ENCODE peak calls at places on chromosomes 12 and 14, in four cellular contexts. P, D, R and N are unnamed samples.
A peak's percentile ranks its signal among the peaks of the same experiment; 100 is the strongest.

GRCh38 chr14:104651876-104652260 is 37.5 kb upstream of the INF2 start:
- DNase-seq in P (no peak), D (no peak), R (no peak), N (no peak)

GRCh38 chr12:64699504-64700115 is 59.6 kb downstream of the GNS start:
- DNase-seq in P (no peak), D (no peak), R (no peak), N (no peak)

GRCh38 chr12:111827916-111828315 is 14.1 kb upstream of the MAPKAPK5 start:
- DNase-seq in P (no peak), D (no peak), R (no peak), N (no peak)

GRCh38 chr14:98018626-98019025 is 1221.4 kb downstream of the VRK1 start:
- DNase-seq in P (no peak), D (peak; percentile 33), R (no peak), N (no peak)

GRCh38 chr12:11576104-11576503 is 73.4 kb upstream of the ETV6 start:
- DNase-seq in P (no peak), D (no peak), R (no peak), N (no peak)

GRCh38 chr14:47917344-47917954 is 242.0 kb upstream of the MDGA2 start:
- DNase-seq in P (no peak), D (no peak), R (no peak), N (no peak)

GRCh38 chr12:120588948-120589930 is 8.0 kb upstream of the POP5 start:
- DNase-seq in P (peak; percentile 21), D (no peak), R (no peak), N (no peak)

GRCh38 chr12:111636209-111636928 is 37.3 kb upstream of the ATXN2 start:
- DNase-seq in P (peak; percentile 23), D (no peak), R (peak; percentile 13), N (peak; percentile 81)

GRCh38 chr12:102675672-102676071 is 195.3 kb upstream of the IGF1 start:
- DNase-seq in P (no peak), D (no peak), R (no peak), N (no peak)

GRCh38 chr12:87196329-87196728 is 832.9 kb downstream of the C12orf50 start:
- DNase-seq in P (no peak), D (no peak), R (no peak), N (no peak)

GRCh38 chr12:119241049-119241448 is 62.3 kb downstream of the HSPB8 start:
- DNase-seq in P (no peak), D (no peak), R (no peak), N (no peak)

GRCh38 chr14:23411563-23412525 is 3.8 kb upstream of the MYH6 start:
- DNase-seq in P (no peak), D (no peak), R (no peak), N (no peak)

GRCh38 chr14:91252901-91253794 is 8.6 kb upstream of the GPR68 start:
- DNase-seq in P (peak; percentile 63), D (no peak), R (no peak), N (peak; percentile 81)

GRCh38 chr14:23512156-23512555 is 39.4 kb downstream of the ZFHX2 start:
- DNase-seq in P (no peak), D (no peak), R (no peak), N (no peak)

GRCh38 chr12:44874981-44875416 is 1.1 kb downstream of the NELL2 start:
- DNase-seq in P (no peak), D (peak; percentile 18), R (no peak), N (no peak)

GRCh38 chr14:100296106-100296651 is 10.1 kb downstream of the SLC25A29 start:
- DNase-seq in P (no peak), D (no peak), R (no peak), N (peak; percentile 27)

GRCh38 chr12:31369712-31370521 is 44.0 kb upstream of the SINHCAF start:
- DNase-seq in P (peak; percentile 32), D (no peak), R (peak; percentile 57), N (no peak)

GRCh38 chr12:110846615-110847566 is at the start of gene CCDC63:
- DNase-seq in P (peak; percentile 60), D (no peak), R (peak; percentile 11), N (peak; percentile 88)

GRCh38 chr14:69700609-69701008 is 66.3 kb upstream of the SRSF5 start:
- DNase-seq in P (no peak), D (no peak), R (no peak), N (no peak)

GRCh38 chr14:72558721-72559120 is 335.2 kb downstream of the DPF3 start:
- DNase-seq in P (no peak), D (no peak), R (no peak), N (no peak)

GRCh38 chr12:80936353-80936641 is 1.4 kb downstream of the LIN7A start:
- DNase-seq in P (no peak), D (no peak), R (no peak), N (no peak)

GRCh38 chr14:67285876-67286452 is 44.7 kb downstream of the PALS1 start:
- DNase-seq in P (no peak), D (no peak), R (no peak), N (no peak)
- H3K27me3 ChIP-seq in P (no peaks in the 10 kb centered on the region), D (no peaks in the 10 kb centered on the region), R (no peaks in the 10 kb centered on the region), N (no peaks in the 10 kb centered on the region)

GRCh38 chr12:54549774-54550451 is 512 bp downstream of the PDE1B start:
- DNase-seq in P (no peak), D (peak; percentile 12), R (no peak), N (no peak)

GRCh38 chr12:54544743-54545142 is 4.7 kb upstream of the PDE1B start:
- DNase-seq in P (no peak), D (no peak), R (no peak), N (no peak)

DNA sequence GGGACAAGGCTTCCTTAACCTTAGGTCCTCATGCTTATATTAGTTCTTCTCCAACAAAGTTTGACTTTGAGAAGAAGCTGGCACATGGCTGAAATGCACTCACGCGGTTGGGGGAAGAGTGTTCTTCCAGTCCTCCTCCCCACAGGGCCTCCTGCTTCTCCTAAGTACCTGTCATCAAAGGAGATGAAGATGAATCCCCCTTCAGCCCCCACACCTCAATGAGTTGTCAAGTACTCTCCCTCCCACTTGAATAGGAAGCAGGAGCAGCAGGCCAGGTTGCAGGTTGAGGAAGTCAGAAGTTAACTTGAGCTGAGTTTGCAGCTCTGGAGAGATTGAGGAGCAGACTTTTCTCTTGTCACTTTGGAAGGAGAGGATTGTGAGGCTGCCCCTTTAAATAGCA is 2.9 kb upstream of the PDE1B start:
- DNase-seq in P (no peak), D (no peak), R (no peak), N (no peak)
- H3K27me3 ChIP-seq in P (peaks cover 20% of the 10 kb centered on the region), D (no peaks in the 10 kb centered on the region), R (no peaks in the 10 kb centered on the region), N (no peaks in the 10 kb centered on the region)

GRCh38 chr14:79278286-79278797 is 933.0 kb downstream of the DIO2 start:
- DNase-seq in P (no peak), D (no peak), R (peak; percentile 12), N (no peak)
- H3K27me3 ChIP-seq in P (peaks cover 56% of the 10 kb centered on the region), D (peaks cover 35% of the 10 kb centered on the region), R (no peaks in the 10 kb centered on the region), N (no peaks in the 10 kb centered on the region)

GRCh38 chr14:58821421-58821820 is 183.7 kb downstream of the DACT1 start:
- DNase-seq in P (no peak), D (no peak), R (no peak), N (no peak)

GRCh38 chr14:58822856-58823255 is 185.1 kb downstream of the DACT1 start:
- DNase-seq in P (no peak), D (no peak), R (no peak), N (no peak)

GRCh38 chr14:58817846-58818245 is 180.1 kb downstream of the DACT1 start:
- DNase-seq in P (no peak), D (no peak), R (no peak), N (no peak)

GRCh38 chr14:58823309-58823708 is 185.5 kb downstream of the DACT1 start:
- DNase-seq in P (no peak), D (no peak), R (no peak), N (no peak)

GRCh38 chr14:58820032-58820431 is 182.3 kb downstream of the DACT1 start:
- DNase-seq in P (no peak), D (no peak), R (no peak), N (no peak)
- H3K27me3 ChIP-seq in P (no peaks in the 10 kb centered on the region), D (no peaks in the 10 kb centered on the region), R (no peaks in the 10 kb centered on the region), N (no peaks in the 10 kb centered on the region)

GRCh38 chr12:132447731-132448452 is 42.1 kb upstream of the FBRSL1 start:
- DNase-seq in P (no peak), D (no peak), R (no peak), N (no peak)
- H3K27me3 ChIP-seq in P (peaks cover 24% of the 10 kb centered on the region), D (no peaks in the 10 kb centered on the region), R (no peaks in the 10 kb centered on the region), N (no peaks in the 10 kb centered on the region)

GRCh38 chr12:3558255-3558654 is 67.3 kb downstream of the PRMT8 start:
- DNase-seq in P (no peak), D (no peak), R (no peak), N (no peak)

GRCh38 chr12:3554547-3555115 is 63.6 kb downstream of the PRMT8 start:
- DNase-seq in P (no peak), D (no peak), R (no peak), N (peak; percentile 7)

GRCh38 chr12:3557136-3557697 is 66.2 kb downstream of the PRMT8 start:
- DNase-seq in P (no peak), D (no peak), R (no peak), N (peak; percentile 25)

GRCh38 chr12:3557791-3558190 is 66.8 kb downstream of the PRMT8 start:
- DNase-seq in P (no peak), D (no peak), R (no peak), N (peak; percentile 31)

GRCh38 chr12:3556716-3557115 is 65.7 kb downstream of the PRMT8 start:
- DNase-seq in P (no peak), D (no peak), R (no peak), N (no peak)
- H3K27me3 ChIP-seq in P (no peaks in the 10 kb centered on the region), D (no peaks in the 10 kb centered on the region), R (no peaks in the 10 kb centered on the region), N (no peaks in the 10 kb centered on the region)

GRCh38 chr12:13986031-13986430 is 4.6 kb upstream of the GRIN2B start:
- DNase-seq in P (no peak), D (no peak), R (no peak), N (no peak)
- H3K27me3 ChIP-seq in P (peaks cover 39% of the 10 kb centered on the region), D (peaks cover 34% of the 10 kb centered on the region), R (no peaks in the 10 kb centered on the region), N (peaks cover 3% of the 10 kb centered on the region)